ENCODE peak calls at places on chromosomes 12 and 14, in six cellular contexts. X, M, F, Y, H and A are unnamed samples.

GRCh38 chr12:44873898-44874297 is 2.2 kb downstream of the NELL2 start:
- DNase-seq in X (peak), M (no peak), F (no peak), Y (no peak), H (no peak), A (peak)

GRCh38 chr12:26721800-26722199 is 111.2 kb downstream of the ITPR2 start:
- DNase-seq in X (no peak), M (no peak), F (peak), Y (no peak), H (no peak), A (no peak)

GRCh38 chr14:98494582-98494981 is 777.4 kb downstream of the BCL11B start:
- DNase-seq in X (no peak), M (no peak), F (no peak), Y (no peak), H (no peak), A (peak)

GRCh38 chr12:65902504-65902903 is 78.2 kb downstream of the HMGA2 start:
- DNase-seq in X (peak), M (no peak), F (no peak), Y (no peak), H (no peak), A (peak)

GRCh38 chr12:77402726-77403125 is 337.4 kb upstream of the E2F7 start:
- DNase-seq in X (peak), M (no peak), F (peak), Y (no peak), H (no peak), A (peak)

GRCh38 chr12:31496257-31496656 is 94.7 kb downstream of the DENND5B start:
- DNase-seq in X (no peak), M (no peak), F (no peak), Y (no peak), H (no peak), A (no peak)

GRCh38 chr12:6315184-6315583 is 4.7 kb downstream of the PLEKHG6 start:
- DNase-seq in X (no peak), M (no peak), F (no peak), Y (no peak), H (no peak), A (no peak)

GRCh38 chr12:11461433-11461832 is 66.1 kb upstream of the PRB2 start:
- DNase-seq in X (no peak), M (no peak), F (no peak), Y (no peak), H (no peak), A (no peak)

GRCh38 chr14:103204852-103205540 is 81.7 kb downstream of the TNFAIP2 start:
- DNase-seq in X (no peak), M (no peak), F (no peak), Y (no peak), H (no peak), A (no peak)

GRCh38 chr14:104587641-104588040 is 8.1 kb downstream of the C14orf180 start:
- DNase-seq in X (no peak), M (no peak), F (no peak), Y (no peak), H (no peak), A (no peak)

GRCh38 chr14:104586832-104587620 is 7.5 kb downstream of the C14orf180 start:
- DNase-seq in X (no peak), M (no peak), F (no peak), Y (no peak), H (peak), A (no peak)

GRCh38 chr14:104589338-104590195 is 10.0 kb downstream of the C14orf180 start:
- DNase-seq in X (no peak), M (no peak), F (no peak), Y (no peak), H (no peak), A (no peak)

GRCh38 chr14:104585966-104586702 is 6.6 kb downstream of the C14orf180 start:
- DNase-seq in X (peak), M (no peak), F (no peak), Y (no peak), H (peak), A (no peak)

DNA sequence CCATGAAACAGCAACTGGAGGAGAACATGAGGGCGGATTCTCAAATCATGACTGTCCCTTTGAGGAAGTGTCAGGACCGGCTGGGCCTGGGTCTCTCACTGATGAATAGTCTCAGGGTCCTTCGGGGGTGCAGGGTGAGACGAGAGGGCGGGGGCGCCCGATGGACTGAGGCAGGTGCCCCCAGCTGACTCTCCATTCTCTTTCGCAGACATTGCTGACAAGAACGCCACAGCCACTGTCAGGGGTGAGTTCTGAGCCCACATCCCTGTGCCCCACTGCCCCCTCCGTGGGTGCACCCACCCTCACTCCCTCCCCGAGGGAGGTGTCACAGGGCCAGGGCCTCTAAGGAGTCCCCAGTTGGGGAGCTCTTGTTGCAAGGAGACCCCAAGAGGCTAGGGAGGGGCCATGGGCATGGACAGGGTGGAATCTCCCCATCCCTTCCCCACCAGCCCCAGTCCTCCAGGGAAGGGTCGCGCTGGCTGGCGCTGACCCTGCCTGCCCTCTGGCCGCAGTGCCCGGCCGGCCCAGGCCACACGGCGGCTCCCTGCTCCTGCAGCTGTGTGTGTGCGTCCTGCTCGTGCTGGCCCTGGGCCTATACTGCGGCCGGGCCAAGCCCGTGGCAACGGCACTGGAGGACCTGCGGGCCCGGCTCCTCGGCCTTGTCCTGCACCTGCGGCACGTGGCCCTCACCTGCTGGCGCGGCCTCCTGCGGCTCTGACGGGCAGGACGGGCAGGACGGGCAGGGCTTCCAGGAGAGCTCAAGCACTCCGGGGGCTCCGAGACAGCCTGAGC is 8.7 kb downstream of the C14orf180 start:
- DNase-seq in X (no peak), M (no peak), F (no peak), Y (no peak), H (no peak), A (no peak)
- TF ChIP-seq CTCF in X (no peak), M (no peak), F (no peak), Y (no peak), H (no peak), A (no peak)

DNA sequence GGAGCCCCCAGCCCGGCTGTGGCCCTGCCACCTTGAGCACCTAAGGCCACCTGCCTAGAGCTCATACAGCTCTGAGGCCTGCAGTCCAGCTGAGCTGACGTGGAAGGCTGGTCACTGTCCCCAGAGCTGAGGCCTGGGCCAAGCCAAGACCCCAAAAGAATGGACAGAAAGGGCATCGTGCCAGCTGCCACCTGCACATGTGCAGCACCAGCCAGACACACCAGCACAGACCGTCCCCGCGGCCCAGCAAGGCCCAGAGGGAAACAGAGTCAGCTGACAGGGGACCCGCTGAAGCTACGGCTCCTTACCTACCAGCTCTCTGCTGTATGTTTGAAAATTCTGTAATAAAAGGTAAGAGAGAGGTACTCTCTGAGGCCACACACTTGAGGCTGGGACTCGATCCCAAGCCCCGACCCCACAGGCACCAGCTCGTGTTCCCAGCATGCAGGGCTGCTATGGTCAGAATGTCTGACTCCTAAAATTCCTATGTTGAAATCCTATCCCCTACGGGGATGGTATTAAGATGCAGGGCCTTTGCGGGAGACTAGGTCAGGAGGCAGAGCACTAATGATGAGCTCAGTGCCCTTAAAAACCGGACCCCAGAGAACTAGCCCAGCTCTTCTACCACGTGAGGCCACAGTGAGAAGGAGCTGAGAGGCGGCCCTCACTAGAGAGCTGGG is 25.4 kb downstream of the BRF1 start:
- DNase-seq in X (peak), M (peak), F (no peak), Y (no peak), H (no peak), A (peak)
- H3K4me3 ChIP-seq in X (no peak), M (no peak), F (no peak), Y (no peak), H (no peak), A (no peak)

DNA sequence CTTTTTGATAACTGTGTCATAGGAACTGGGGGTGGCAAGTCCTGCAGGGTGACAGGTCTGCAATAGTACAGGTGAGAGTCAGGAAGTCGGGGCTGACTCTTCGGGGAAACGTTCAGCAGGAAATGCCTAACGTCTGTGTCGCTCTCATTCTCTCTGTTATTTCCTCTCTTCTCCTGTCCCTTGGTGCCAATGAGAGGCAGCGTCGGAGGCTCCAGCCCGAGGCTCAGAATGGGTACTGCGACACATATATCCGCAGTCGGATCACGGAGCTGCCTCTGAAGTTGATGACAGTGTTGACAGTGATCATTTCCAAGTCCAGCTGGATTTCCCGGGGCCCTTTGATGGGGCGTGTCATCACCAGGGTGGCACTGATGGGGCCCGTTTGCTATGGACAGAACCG is 2.7 kb upstream of the TC2N start:
- DNase-seq in X (no peak), M (no peak), F (no peak), Y (no peak), H (no peak), A (no peak)
- TF ChIP-seq CTCF in X (no peak), M (no peak), F (no peak), Y (no peak), H (no peak), A (no peak)

GRCh38 chr12:53984901-53985357 is at the start of gene HOXC10:
- DNase-seq in X (peak), M (peak), F (peak), Y (peak), H (peak), A (peak)
- H3K4me3 ChIP-seq in X (no peak), M (peak), F (no peak), Y (peak), H (peak), A (peak)